ENCODE peak calls at places on chromosomes 3 and 15, in four cellular contexts. N is heart left ventricle, M is upper lobe of right lung, K is Peyer's patch. L is an unnamed sample.

GRCh38 chr3:143850877-143851276 is 2.6 kb upstream of the SLC9A9 start:
- DNase-seq in K (no peak), N (no peak), M (no peak), L (no peak)

GRCh38 chr3:131564812-131565211 is 62.0 kb upstream of the MRPL3 start:
- DNase-seq in M (no peak), K (no peak), N (no peak), L (no peak)

GRCh38 chr3:128307029-128307633 is 153.8 kb downstream of the EEFSEC start:
- DNase-seq in M (no peak), K (no peak), N (no peak), L (no peak)

GRCh38 chr3:77039606-77040553 is at the start of gene ROBO2:
- DNase-seq in N (peak; percentile 12), K (peak; percentile 70), M (peak; percentile 66), L (peak; percentile 30)

GRCh38 chr3:115071611-115072010 is 75.5 kb downstream of the ZBTB20 start:
- DNase-seq in N (no peak), K (no peak), M (no peak), L (no peak)

GRCh38 chr3:21942328-21942727 is 191.3 kb upstream of the ZNF385D start:
- DNase-seq in N (peak; percentile 24), K (no peak), M (no peak), L (no peak)

GRCh38 chr3:193744048-193744821 is 151.2 kb downstream of the OPA1 start:
- DNase-seq in N (no peak), M (no peak), K (no peak), L (no peak)

GRCh38 chr15:64096486-64097431 is 977 bp downstream of the SNX1 start:
- DNase-seq in M (no peak), K (no peak), N (no peak), L (no peak)

GRCh38 chr3:141091416-141091815 is 40.3 kb downstream of the SPSB4 start:
- DNase-seq in K (no peak), N (no peak), M (no peak), L (no peak)

GRCh38 chr3:74897006-74897405 is 282.5 kb upstream of the CNTN3 start:
- DNase-seq in M (no peak), K (no peak), N (no peak), L (no peak)

GRCh38 chr3:194176274-194176991 is 40.5 kb downstream of the HES1 start:
- DNase-seq in K (no peak), N (no peak), M (no peak), L (no peak)

GRCh38 chr15:57503911-57504598 is 87.6 kb upstream of the MYZAP start:
- DNase-seq in K (no peak), M (no peak), N (no peak), L (no peak)

GRCh38 chr15:84736375-84736774 is 12.0 kb upstream of the ZNF592 start:
- DNase-seq in K (no peak), M (no peak), N (no peak), L (no peak)

GRCh38 chr3:63656791-63657190 is 4.3 kb downstream of the SNTN start:
- DNase-seq in N (no peak), K (no peak), M (no peak), L (no peak)

GRCh38 chr15:85482896-85483295 is 102.5 kb downstream of the AKAP13 start:
- DNase-seq in M (no peak), K (no peak), N (no peak), L (no peak)

GRCh38 chr3:99867594-99868437 is 50.2 kb downstream of the CMSS1 start:
- DNase-seq in K (no peak), M (no peak), N (no peak), L (no peak)

GRCh38 chr3:99870712-99871111 is 53.0 kb downstream of the CMSS1 start:
- DNase-seq in K (no peak), M (no peak), N (no peak), L (no peak)

GRCh38 chr3:99868438-99868723 is 50.7 kb downstream of the CMSS1 start:
- DNase-seq in M (no peak), N (no peak), K (no peak), L (no peak)

GRCh38 chr3:99871231-99871898 is 53.7 kb downstream of the CMSS1 start:
- DNase-seq in N (no peak), M (no peak), K (no peak), L (no peak)

DNA sequence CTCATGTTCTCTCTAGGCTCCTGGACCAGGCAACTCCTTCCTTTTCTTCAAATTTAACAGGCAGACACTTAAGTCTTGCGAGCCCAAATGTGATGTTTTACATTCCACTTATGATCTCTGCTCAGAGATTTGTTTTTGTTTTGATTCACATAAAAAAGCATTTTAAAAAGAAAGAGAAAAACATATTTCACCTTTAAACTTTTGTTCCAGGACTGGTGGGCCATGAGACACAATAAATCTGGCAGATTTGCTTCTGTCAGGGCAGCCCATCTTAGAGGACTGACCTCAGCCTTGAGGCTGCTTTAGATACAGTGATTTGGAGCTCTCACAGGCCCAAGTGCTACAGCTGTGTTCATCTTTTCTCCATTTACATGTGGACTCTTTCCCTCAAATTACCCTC is 52.0 kb downstream of the CMSS1 start:
- DNase-seq in M (no peak), K (no peak), N (no peak), L (no peak)
- H3K4me1 ChIP-seq in M (peaks cover 33% of the 10 kb centered on the region), K (no peaks in the 10 kb centered on the region), N (peaks cover 4% of the 10 kb centered on the region), L (peaks cover 12% of the 10 kb centered on the region)

GRCh38 chr3:10855871-10856662 is 40.0 kb downstream of the SLC6A11 start:
- DNase-seq in K (no peak), M (no peak), N (no peak), L (no peak)
- H3K27ac ChIP-seq in K (no peak overlapping the region), M (no peak overlapping the region), N (no peak overlapping the region), L (no peak overlapping the region)

GRCh38 chr3:183984337-183984736 is 33.3 kb downstream of the ABCC5 start:
- DNase-seq in K (no peak), M (no peak), N (no peak), L (no peak)
- H3K36me3 ChIP-seq in K (peaks cover 64% of the 10 kb centered on the region), M (peaks cover 58% of the 10 kb centered on the region), N (peaks cover 86% of the 10 kb centered on the region), L (no peaks in the 10 kb centered on the region)

GRCh38 chr3:188390775-188391443 is 237.0 kb downstream of the LPP start:
- DNase-seq in N (no peak), M (no peak), K (no peak), L (no peak)

GRCh38 chr3:188389711-188390346 is 235.9 kb downstream of the LPP start:
- DNase-seq in M (no peak), N (peak; percentile 59), K (no peak), L (no peak)

GRCh38 chr3:188387921-188388320 is 234.0 kb downstream of the LPP start:
- DNase-seq in M (no peak), N (no peak), K (no peak), L (no peak)

GRCh38 chr3:188391597-188391996 is 237.6 kb downstream of the LPP start:
- DNase-seq in M (no peak), N (no peak), K (no peak), L (no peak)

GRCh38 chr3:188390347-188390718 is 236.4 kb downstream of the LPP start:
- DNase-seq in M (no peak), N (no peak), K (no peak), L (no peak)
- H3K4me1 ChIP-seq in M (peaks cover 26% of the 10 kb centered on the region), N (peaks cover 14% of the 10 kb centered on the region), K (no peaks in the 10 kb centered on the region), L (peaks cover 4% of the 10 kb centered on the region)

L was measured in uterus.